ENCODE peak calls at places on chromosomes 2 and 18, in seven cellular contexts. X is endodermal cell, T is tibial artery, R is AG04450, D is gastrocnemius medialis, U is H9, K is adrenal gland. P is an unnamed sample. For H3K9me3, the result is how much of the 10 kb centered on the place peaks cover.

GRCh38 chr2:105751272-105751671 is 6.6 kb downstream of the NCK2 start:
- DNase-seq in D (no peak), U (no peak), K (no peak), X (peak), R (no peak), T (no peak), P (no peak)

GRCh38 chr18:75005622-75006021 is 203.3 kb downstream of the PTGR3 start:
- DNase-seq in R (peak), D (no peak), X (no peak), K (no peak), U (no peak), T (no peak), P (no peak)

GRCh38 chr18:74742573-74742972 is 144.9 kb downstream of the ZNF407 start:
- DNase-seq in D (no peak), K (no peak), T (no peak), R (no peak), U (no peak), X (no peak), P (no peak)

GRCh38 chr18:56721491-56721890 is 70.3 kb downstream of the WDR7 start:
- DNase-seq in X (no peak), D (no peak), R (no peak), U (no peak), T (no peak), K (no peak), P (no peak)

GRCh38 chr2:233329489-233330135 is 22.0 kb downstream of the SAG start:
- DNase-seq in U (peak), T (no peak), D (no peak), X (peak), K (no peak), R (no peak), P (no peak)

GRCh38 chr2:7725132-7725849 is 808.1 kb downstream of the RNF144A start:
- DNase-seq in T (no peak), X (peak), R (no peak), U (no peak), K (no peak), D (no peak), P (no peak)

GRCh38 chr2:178268435-178268834 is 74.1 kb downstream of the OSBPL6 start:
- DNase-seq in K (no peak), X (no peak), U (no peak), T (no peak), R (no peak), D (no peak), P (no peak)

GRCh38 chr2:120441351-120441700 is 95.4 kb downstream of the INHBB start:
- DNase-seq in U (no peak), D (no peak), X (no peak), T (no peak), R (no peak), K (no peak), P (no peak)

GRCh38 chr2:57330447-57330846 is 716.2 kb upstream of the VRK2 start:
- DNase-seq in X (no peak), K (no peak), T (no peak), U (no peak), R (no peak), D (no peak), P (no peak)

GRCh38 chr2:28342081-28342967 is 50.3 kb upstream of the FOSL2 start:
- DNase-seq in U (no peak), K (peak), R (peak), X (no peak), D (peak), T (peak), P (peak)

GRCh38 chr2:121211689-121212151 is 73.3 kb downstream of the TFCP2L1 start:
- DNase-seq in K (no peak), R (no peak), X (no peak), T (no peak), U (no peak), D (no peak), P (no peak)

GRCh38 chr2:84854835-84855234 is 26.0 kb downstream of the TRABD2A start:
- DNase-seq in U (no peak), X (peak), D (no peak), K (no peak), T (no peak), R (no peak), P (no peak)

GRCh38 chr2:95389256-95390119 is 13.0 kb upstream of the FAHD2A start:
- DNase-seq in D (no peak), K (peak), R (peak), U (peak), T (no peak), X (peak), P (peak)

GRCh38 chr18:13218376-13219011 is at the start of gene LDLRAD4:
- DNase-seq in T (peak), K (peak), U (peak), D (peak), R (no peak), X (peak), P (peak)

GRCh38 chr2:234451852-234452625 is 44.8 kb downstream of the ARL4C start:
- DNase-seq in U (no peak), R (peak), X (no peak), T (no peak), K (no peak), D (no peak), P (no peak)

GRCh38 chr18:46071894-46072867 is at the start of gene PSTPIP2:
- DNase-seq in T (peak), X (peak), K (peak), D (peak), U (peak), R (no peak), P (peak)

GRCh38 chr2:8666581-8666980 is 15.3 kb upstream of the ID2 start:
- DNase-seq in X (no peak), T (no peak), U (no peak), D (no peak), K (no peak), R (no peak), P (no peak)

GRCh38 chr2:130796280-130796679 is 40.4 kb upstream of the ARHGEF4 start:
- DNase-seq in D (no peak), U (peak), K (no peak), T (no peak), R (no peak), X (peak), P (no peak)

GRCh38 chr2:189236066-189236465 is 56.5 kb upstream of the COL5A2 start:
- DNase-seq in X (no peak), K (no peak), D (no peak), U (no peak), T (no peak), R (no peak), P (no peak)

GRCh38 chr2:202411097-202411496 is 35.0 kb downstream of the BMPR2 start:
- DNase-seq in T (no peak), R (no peak), U (no peak), D (no peak), X (no peak), K (no peak), P (no peak)

GRCh38 chr2:10918661-10919414 is 7.1 kb downstream of the KCNF1 start:
- DNase-seq in K (peak), U (no peak), T (no peak), R (no peak), D (no peak), X (peak), P (no peak)

GRCh38 chr2:100004959-100005387 is 137.4 kb downstream of the AFF3 start:
- DNase-seq in U (no peak), K (no peak), D (no peak), T (no peak), R (no peak), X (no peak), P (no peak)

GRCh38 chr2:70706026-70706795 is 61.8 kb downstream of the ADD2 start:
- DNase-seq in T (no peak), X (peak), K (no peak), R (no peak), D (no peak), U (peak), P (no peak)

GRCh38 chr18:50218432-50219197 is 23.7 kb upstream of the MYO5B start:
- DNase-seq in X (peak), K (no peak), D (no peak), R (no peak), T (no peak), U (peak), P (no peak)

GRCh38 chr2:8337321-8337720 is 344.5 kb upstream of the ID2 start:
- DNase-seq in R (no peak), K (no peak), D (no peak), U (no peak), T (no peak), X (no peak), P (no peak)

GRCh38 chr2:66432801-66433694 is 1.9 kb upstream of the MEIS1 start:
- DNase-seq in X (peak), U (peak), D (peak), R (peak), K (peak), T (peak), P (peak)

GRCh38 chr2:3110555-3110954 is 267.1 kb downstream of the EIPR1 start:
- DNase-seq in D (no peak), X (no peak), R (no peak), U (no peak), K (no peak), T (no peak), P (no peak)

GRCh38 chr2:26299488-26300092 is 46.4 kb upstream of the SELENOI start:
- DNase-seq in K (peak), D (no peak), T (peak), R (no peak), X (peak), U (no peak), P (peak)

GRCh38 chr2:179854891-179855290 is 6.5 kb downstream of the ZNF385B start:
- DNase-seq in T (no peak), K (no peak), R (no peak), X (no peak), U (no peak), D (no peak), P (no peak)

GRCh38 chr2:122186761-122187222 is 431.3 kb downstream of the TSN start:
- DNase-seq in R (no peak), D (no peak), U (no peak), X (no peak), K (no peak), T (no peak), P (no peak)

GRCh38 chr2:222859786-222860726 is 780 bp upstream of the ACSL3 start:
- DNase-seq in D (peak), R (no peak), U (peak), X (peak), K (peak), T (peak), P (peak)

GRCh38 chr18:12312936-12313335 is 4.9 kb downstream of the TUBB6 start:
- DNase-seq in R (no peak), X (no peak), K (no peak), D (no peak), T (no peak), U (no peak), P (no peak)

GRCh38 chr2:176911-177310 is 86.9 kb downstream of the SH3YL1 start:
- DNase-seq in K (no peak), R (no peak), T (no peak), X (no peak), D (no peak), U (no peak), P (no peak)

GRCh38 chr2:208466920-208467298 is 60.3 kb downstream of the PTH2R start:
- DNase-seq in D (no peak), U (no peak), T (no peak), K (no peak), R (no peak), X (no peak), P (no peak)

GRCh38 chr2:68196120-68196716 is 38.5 kb downstream of the PNO1 start:
- DNase-seq in U (no peak), X (no peak), K (peak), T (peak), D (no peak), R (no peak), P (peak)

GRCh38 chr18:52764271-52764670 is 424.3 kb downstream of the DCC start:
- DNase-seq in D (no peak), U (no peak), T (no peak), K (no peak), R (no peak), X (no peak), P (no peak)

GRCh38 chr2:9658972-9659371 is 28.2 kb upstream of the YWHAQ start:
- DNase-seq in U (no peak), R (peak), X (no peak), D (peak), K (no peak), T (no peak), P (no peak)

GRCh38 chr18:63292844-63293683 is 26.5 kb downstream of the BCL2 start:
- DNase-seq in K (no peak), R (no peak), U (no peak), X (no peak), D (peak), T (no peak), P (no peak)

GRCh38 chr2:6653281-6653750 is 212.4 kb downstream of the CMPK2 start:
- DNase-seq in R (no peak), T (no peak), K (no peak), U (no peak), D (no peak), X (no peak), P (no peak)

DNA sequence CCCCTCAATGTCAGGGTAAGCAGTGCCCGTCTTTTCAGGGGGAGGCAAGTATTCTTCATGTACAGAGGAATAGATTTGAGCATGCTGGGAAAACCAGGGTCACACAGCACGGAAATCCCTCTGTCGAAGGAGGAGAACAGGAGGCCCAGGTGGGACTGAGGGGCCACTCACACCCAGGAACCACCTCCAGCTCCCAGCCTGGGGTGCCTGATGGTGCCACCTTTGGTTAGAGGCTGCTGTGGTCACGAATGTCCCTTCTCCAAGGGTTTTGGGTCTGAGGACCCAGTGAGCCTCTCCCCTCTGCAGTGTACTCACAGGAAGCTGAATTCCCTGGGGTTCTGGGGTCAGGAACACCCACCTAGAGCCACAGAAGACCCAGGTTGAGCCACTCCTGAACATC is 197.3 kb downstream of the ANKRD30B start:
- DNase-seq in X (no peak), T (no peak), U (no peak), K (no peak), R (no peak), D (no peak), P (no peak)
- H3K9me3 ChIP-seq in X (under half), T (under half), U (half or more), K (under half), R (half or more), D (under half), P (under half)

GRCh38 chr2:148704247-148704646 is 59.7 kb downstream of the EPC2 start:
- DNase-seq in R (no peak), U (no peak), X (no peak), D (no peak), T (no peak), K (no peak), P (no peak)
- H3K9me3 ChIP-seq in R (under half), U (under half), X (under half), D (under half), T (under half), K (under half), P (under half)

GRCh38 chr2:159497256-159497655 is 119.1 kb downstream of the BAZ2B start:
- DNase-seq in D (no peak), X (no peak), T (no peak), R (peak), K (no peak), U (no peak), P (no peak)
- H3K9me3 ChIP-seq in D (under half), X (under half), T (under half), R (under half), K (under half), U (under half), P (under half)

GRCh38 chr18:79733135-79733609 is 53.6 kb downstream of the CTDP1 start:
- DNase-seq in R (no peak), T (no peak), U (no peak), X (no peak), K (no peak), D (no peak), P (no peak)
- H3K9me3 ChIP-seq in R (half or more), T (under half), U (under half), X (under half), K (under half), D (under half), P (under half)

DNA sequence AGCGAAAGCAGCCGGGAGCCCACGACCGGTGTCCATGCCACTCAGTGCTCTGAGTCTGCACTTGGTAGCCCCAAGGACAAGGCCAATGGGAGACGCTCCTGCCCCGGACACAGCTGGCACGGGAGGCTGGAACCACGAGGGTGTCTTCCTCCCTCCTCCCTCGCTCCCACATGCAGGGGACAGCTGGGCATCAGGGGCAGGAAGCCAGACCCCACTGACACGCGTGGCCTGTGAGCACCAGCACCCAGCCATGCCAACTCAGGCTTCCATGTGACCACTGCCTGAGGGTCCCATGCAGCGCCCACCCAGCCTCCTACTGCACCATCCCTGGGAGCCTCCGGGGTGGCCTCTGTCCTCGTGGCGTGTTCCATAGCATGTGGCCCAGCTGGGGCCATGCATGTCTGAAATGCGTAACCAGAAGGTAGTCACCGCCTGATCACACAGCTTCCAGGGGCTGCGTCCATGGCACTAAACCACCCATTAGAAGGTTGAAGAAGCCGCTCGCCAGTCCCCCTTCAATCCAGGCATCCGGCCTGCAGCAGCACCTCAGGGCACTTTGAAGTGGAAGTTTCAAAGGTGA is 323.2 kb upstream of the SALL3 start:
- DNase-seq in T (no peak), X (no peak), D (no peak), U (no peak), R (no peak), K (no peak), P (no peak)
- H3K9me3 ChIP-seq in T (under half), X (under half), D (under half), U (under half), R (half or more), K (under half), P (under half)